ENCODE peak calls at places on chromosomes 11 and 22, in ten cellular contexts. T is Jurkat, Clone E6-1; W is NCI-H2081; Q is stimulated activated CD4-positive, alpha-beta T cell treated with anti-CD3 and anti-CD28 coated beads, Interleukin-2, amount 100 ng/mL, for 48 hours; N is HuH-7; P is HTR-8/SVneo; K is mucosa of descending colon; S is fibroblast of lung; Z is Caki2; H is skeletal muscle cell. R is an unnamed sample.

GRCh38 chr11:85823816-85824215 is 12.9 kb upstream of the SYTL2 start:
- DNase-seq in H (no peak), S (no peak), T (peak; percentile 90), N (no peak), W (no peak), Z (no peak), Q (peak; percentile 34), K (no peak), P (no peak), R (no peak)

GRCh38 chr11:72681226-72682153 is 7.3 kb upstream of the PDE2A start:
- DNase-seq in S (no peak), N (no peak), T (no peak), Z (no peak), K (no peak), P (no peak), Q (no peak), H (no peak), W (no peak), R (no peak)

GRCh38 chr11:114738954-114739353 is 60.6 kb downstream of the NXPE2 start:
- DNase-seq in Z (no peak), H (no peak), P (peak; percentile 10), Q (peak; percentile 12), K (no peak), N (peak; percentile 12), S (peak; percentile 39), W (peak; percentile 68), T (peak; percentile 65), R (peak; percentile 8)

GRCh38 chr11:2260491-2261364 is 9.7 kb downstream of the ASCL2 start:
- DNase-seq in H (no peak), S (no peak), K (no peak), W (no peak), P (no peak), N (no peak), Q (no peak), T (no peak), Z (no peak), R (no peak)

GRCh38 chr22:27879923-27880322 is 39.1 kb downstream of the PITPNB start:
- DNase-seq in T (peak; percentile 20), H (no peak), Q (no peak), Z (peak; percentile 23), P (peak; percentile 29), W (no peak), N (peak; percentile 45), S (peak; percentile 49), K (no peak), R (no peak)

GRCh38 chr22:20660441-20661054 is 113.4 kb upstream of the SERPIND1 start:
- DNase-seq in P (no peak), W (no peak), Z (no peak), K (no peak), H (no peak), Q (no peak), T (no peak), S (no peak), N (no peak), R (no peak)

GRCh38 chr11:59062602-59063529 is 23.2 kb upstream of the GLYATL1B start:
- DNase-seq in P (no peak), K (no peak), Q (no peak), W (no peak), S (peak; percentile 1), Z (no peak), N (no peak), T (no peak), H (no peak), R (no peak)

GRCh38 chr11:115598502-115598901 is 94.3 kb upstream of the CADM1 start:
- DNase-seq in W (no peak), N (no peak), P (no peak), K (no peak), Q (no peak), H (no peak), Z (no peak), S (no peak), T (no peak), R (no peak)

GRCh38 chr11:108516125-108516524 is 17.9 kb upstream of the POGLUT3 start:
- DNase-seq in P (no peak), H (no peak), Z (no peak), K (no peak), S (no peak), Q (no peak), W (no peak), T (no peak), N (no peak), R (no peak)

GRCh38 chr11:92852946-92853345 is 116.5 kb upstream of the MTNR1B start:
- DNase-seq in W (no peak), Z (no peak), T (no peak), S (peak; percentile 17), H (no peak), N (no peak), P (no peak), Q (no peak), K (peak; percentile 62), R (no peak)

GRCh38 chr11:3156661-3157311 is 8.3 kb downstream of the OSBPL5 start:
- DNase-seq in S (no peak), W (no peak), T (no peak), H (no peak), P (no peak), Z (no peak), Q (no peak), K (peak; percentile 46), N (no peak), R (no peak)

GRCh38 chr11:61880050-61880449 is 11.3 kb downstream of the FADS3 start:
- DNase-seq in P (no peak), K (no peak), W (no peak), Q (no peak), S (no peak), Z (no peak), T (no peak), H (no peak), N (no peak), R (no peak)

GRCh38 chr22:30591191-30591587 is 521 bp downstream of the PES1 start:
- DNase-seq in H (no peak), N (no peak), Q (no peak), W (no peak), K (no peak), T (no peak), S (peak; percentile 55), P (no peak), Z (no peak), R (no peak)

GRCh38 chr22:39039306-39040126 is 1.1 kb upstream of the APOBEC3F start:
- DNase-seq in T (no peak), Q (no peak), S (no peak), Z (no peak), K (no peak), H (no peak), P (no peak), W (no peak), N (no peak), R (no peak)

GRCh38 chr11:63813563-63814382 is 517 bp downstream of the SPINDOC start:
- DNase-seq in T (peak; percentile 44), W (peak; percentile 37), S (peak; percentile 67), H (no peak), N (peak; percentile 28), K (peak; percentile 64), Q (peak; percentile 23), P (peak; percentile 37), Z (peak; percentile 27), R (no peak)

R was measured in AG04450.